ENCODE peak calls at places on chromosomes 4 and X, in nine cellular contexts. U is ACHN, M is sciatic nerve, D is IMR-90, Q is nephron progenitor cell, J is KG1, Y is astrocyte of the spinal cord, C is glutamatergic neuron, G is activated gamma-delta T cell treated with Interleukin-2 at 50 U/mL for 16 hours. S is an unnamed sample.

GRCh38 chr4:7905461-7905915 is 34.2 kb downstream of the AFAP1 start:
- DNase-seq in G (no peak), Y (peak), Q (no peak), M (no peak), J (no peak), D (no peak), C (no peak), U (no peak), S (no peak)

GRCh38 chr4:184123009-184123408 is 94.7 kb downstream of the ENPP6 start:
- DNase-seq in G (no peak), M (no peak), Q (no peak), D (no peak), C (no peak), J (no peak), U (no peak), Y (no peak), S (no peak)

GRCh38 chrX:102126863-102127262 is 1.4 kb downstream of the TCEAL2 start:
- DNase-seq in M (no peak), G (no peak), Q (no peak), D (no peak), Y (no peak), C (no peak), U (no peak), J (no peak), S (no peak)

GRCh38 chr4:86594559-86595425 is 677 bp downstream of the PTPN13 start:
- DNase-seq in G (no peak), D (peak), U (peak), C (peak), Q (peak), Y (peak), J (peak), M (peak), S (no peak)

GRCh38 chr4:26372525-26373172 is 51.8 kb downstream of the RBPJ start:
- DNase-seq in D (peak), U (no peak), Y (peak), M (no peak), C (no peak), G (peak), J (peak), Q (no peak), S (no peak)

GRCh38 chrX:107758231-107758766 is 17.3 kb downstream of the TSC22D3 start:
- DNase-seq in M (no peak), C (no peak), G (no peak), Y (no peak), J (no peak), U (no peak), D (no peak), Q (no peak), S (no peak)

GRCh38 chr4:187128971-187129370 is 405.3 kb upstream of the FAT1 start:
- DNase-seq in Y (peak), C (no peak), Q (no peak), D (peak), U (no peak), J (no peak), M (no peak), G (no peak), S (no peak)

GRCh38 chrX:313546-313945 is 5.0 kb downstream of the GTPBP6 start:
- DNase-seq in U (no peak), D (no peak), C (no peak), J (no peak), Q (no peak), M (peak), Y (no peak), G (no peak), S (no peak)

GRCh38 chr4:172134536-172134935 is 321.3 kb downstream of the GALNTL6 start:
- DNase-seq in M (no peak), Y (no peak), G (no peak), C (no peak), J (no peak), Q (no peak), D (no peak), U (no peak), S (no peak)

GRCh38 chrX:23118890-23119527 is 119.2 kb downstream of the DDX53 start:
- DNase-seq in J (no peak), Y (peak), U (no peak), M (no peak), D (no peak), G (no peak), Q (no peak), C (no peak), S (no peak)

GRCh38 chr4:39526283-39526682 is 956 bp downstream of the UGDH start:
- DNase-seq in G (no peak), D (no peak), U (no peak), J (no peak), C (no peak), M (no peak), Q (no peak), Y (peak), S (no peak)

GRCh38 chr4:84966382-84967291 is at the start of gene WDFY3:
- DNase-seq in U (peak), Y (peak), Q (peak), M (peak), J (peak), D (peak), G (no peak), C (peak), S (peak)

GRCh38 chr4:97548943-97549583 is 594.2 kb downstream of the STPG2 start:
- DNase-seq in U (no peak), Q (no peak), D (no peak), G (no peak), J (no peak), M (no peak), C (no peak), Y (peak), S (no peak)

GRCh38 chrX:30308263-30309138 is 689 bp downstream of the NR0B1 start:
- DNase-seq in U (peak), J (no peak), G (no peak), D (no peak), Y (peak), C (peak), M (no peak), Q (peak), S (peak)

GRCh38 chr4:72701987-72702819 is 133.2 kb upstream of the ADAMTS3 start:
- DNase-seq in G (no peak), C (no peak), J (peak), Y (peak), M (no peak), Q (peak), D (peak), U (peak), S (peak)

GRCh38 chr4:138983690-138984089 is 31.9 kb upstream of the NOCT start:
- DNase-seq in G (no peak), Y (no peak), J (no peak), Q (no peak), C (no peak), M (no peak), D (no peak), U (no peak), S (no peak)

GRCh38 chr4:116515959-116516358 is 569.4 kb downstream of the TRAM1L1 start:
- DNase-seq in U (no peak), Q (no peak), C (no peak), M (no peak), Y (no peak), D (no peak), J (no peak), G (no peak), S (no peak)

GRCh38 chrX:44432641-44433040 is 89.2 kb upstream of the EFHC2 start:
- DNase-seq in G (no peak), D (peak), Q (no peak), C (no peak), J (no peak), U (no peak), Y (no peak), M (no peak), S (no peak)

GRCh38 chrX:35291013-35291412 is 348.4 kb downstream of the FAM47B start:
- DNase-seq in M (no peak), Y (no peak), J (no peak), Q (no peak), U (no peak), D (no peak), C (no peak), G (no peak), S (no peak)

GRCh38 chr4:38482696-38483095 is 181.3 kb upstream of the KLF3 start:
- DNase-seq in G (no peak), J (no peak), D (no peak), C (no peak), Y (no peak), M (no peak), U (no peak), Q (no peak), S (no peak)

GRCh38 chrX:71515039-71515398 is 17.9 kb upstream of the OGT start:
- DNase-seq in Q (no peak), U (no peak), M (no peak), C (no peak), G (no peak), J (no peak), D (no peak), Y (no peak), S (no peak)

GRCh38 chrX:45743081-45743533 is 542.4 kb upstream of the DIPK2B start:
- DNase-seq in J (no peak), C (no peak), G (no peak), D (peak), U (peak), M (no peak), Y (peak), Q (no peak), S (no peak)

GRCh38 chr4:45122406-45122805 is 396.1 kb upstream of the GNPDA2 start:
- DNase-seq in Y (no peak), G (no peak), U (no peak), C (no peak), D (no peak), M (no peak), Q (no peak), J (no peak), S (no peak)

GRCh38 chrX:19705196-19705769 is 182.1 kb downstream of the SH3KBP1 start:
- DNase-seq in U (no peak), Y (peak), M (no peak), C (no peak), G (no peak), Q (no peak), D (no peak), J (no peak), S (no peak)

GRCh38 chr4:163790231-163790630 is 295.7 kb downstream of the TMA16 start:
- DNase-seq in M (no peak), Q (no peak), U (no peak), C (no peak), G (no peak), J (no peak), Y (no peak), D (no peak), S (no peak)

GRCh38 chr4:4386736-4387392 is at the start of gene NSG1:
- DNase-seq in J (no peak), D (peak), C (peak), G (peak), Y (peak), M (no peak), U (peak), Q (peak), S (peak)

GRCh38 chr4:98474408-98474844 is 184.0 kb downstream of the TSPAN5 start:
- DNase-seq in C (no peak), U (peak), Y (peak), M (no peak), Q (no peak), J (no peak), D (peak), G (no peak), S (no peak)

GRCh38 chr4:54940996-54941395 is 184.4 kb downstream of the KDR start:
- DNase-seq in C (no peak), M (no peak), Y (no peak), G (no peak), U (no peak), J (no peak), D (no peak), Q (no peak), S (no peak)

S was measured in neural crest cell.